ENCODE peak calls at places on chromosomes 3 and 15, in five cellular contexts. U is WERI-Rb-1, O is left ventricle myocardium inferior, L is A549, I is cardiac muscle cell. K is an unnamed sample.

GRCh38 chr3:12897537-12898289 is 56.3 kb upstream of the RPL32 start:
- DNase-seq in U (no peak), O (no peak), L (no peak), I (no peak), K (no peak)

GRCh38 chr15:31150732-31151212 is 49.2 kb upstream of the TRPM1 start:
- DNase-seq in U (no peak), O (no peak), L (no peak), I (no peak), K (peak)

GRCh38 chr3:105039004-105039403 is 327.7 kb upstream of the ALCAM start:
- DNase-seq in U (no peak), O (no peak), L (no peak), I (no peak), K (no peak)

GRCh38 chr3:159817571-159817970 is 171.1 kb upstream of the IL12A start:
- DNase-seq in U (no peak), O (no peak), L (no peak), I (no peak), K (no peak)

GRCh38 chr3:12187448-12188327 is 29.0 kb upstream of the TIMP4 start:
- DNase-seq in U (no peak), O (peak), L (no peak), I (peak), K (peak)

GRCh38 chr15:31853370-31853769 is 176.9 kb upstream of the CHRNA7 start:
- DNase-seq in U (no peak), O (no peak), L (no peak), I (no peak), K (no peak)

GRCh38 chr3:71580636-71581215 is 2.8 kb downstream of the FOXP1 start:
- DNase-seq in U (no peak), O (no peak), L (no peak), I (no peak), K (no peak)

GRCh38 chr3:17891139-17891850 is 148.9 kb upstream of the TBC1D5 start:
- DNase-seq in U (no peak), O (no peak), L (no peak), I (no peak), K (no peak)

GRCh38 chr15:98121957-98122356 is 161.5 kb downstream of the ARRDC4 start:
- DNase-seq in U (no peak), O (no peak), L (no peak), I (no peak), K (no peak)

GRCh38 chr15:92623435-92623834 is 32.1 kb downstream of the FAM174B start:
- DNase-seq in U (peak), O (no peak), L (no peak), I (no peak), K (no peak)

GRCh38 chr3:187713504-187713903 is 11.1 kb upstream of the RTP2 start:
- DNase-seq in U (no peak), O (no peak), L (no peak), I (peak), K (no peak)

GRCh38 chr15:55789066-55789660 is 46.2 kb upstream of the PRTG start:
- DNase-seq in U (peak), O (peak), L (no peak), I (no peak), K (peak)

GRCh38 chr3:47652142-47652541 is 73.5 kb upstream of the CSPG5 start:
- DNase-seq in U (no peak), O (no peak), L (no peak), I (no peak), K (no peak)

GRCh38 chr3:116614795-116615362 is 94.7 kb upstream of the TUSC7 start:
- DNase-seq in U (no peak), O (no peak), L (peak), I (peak), K (no peak)

GRCh38 chr3:191401775-191402357 is 59.1 kb upstream of the PYDC2 start:
- DNase-seq in U (peak), O (no peak), L (no peak), I (no peak), K (no peak)

GRCh38 chr15:66483131-66483566 is 14.4 kb downstream of the SNAPC5 start:
- DNase-seq in U (no peak), O (no peak), L (no peak), I (peak), K (no peak)

GRCh38 chr3:69324362-69325025 is 61.4 kb downstream of the FRMD4B start:
- DNase-seq in U (peak), O (no peak), L (no peak), I (no peak), K (peak)

GRCh38 chr3:190605385-190605784 is 91.5 kb downstream of the IL1RAP start:
- DNase-seq in U (no peak), O (no peak), L (no peak), I (no peak), K (no peak)

GRCh38 chr3:136990826-136991225 is 33.0 kb downstream of the IL20RB start:
- DNase-seq in U (no peak), O (no peak), L (no peak), I (no peak), K (no peak)

GRCh38 chr15:89693696-89694095 is 3.1 kb downstream of the WDR93 start:
- DNase-seq in U (no peak), O (no peak), L (no peak), I (no peak), K (no peak)

GRCh38 chr3:108590443-108590842 is 921 bp downstream of the DZIP3 start:
- DNase-seq in U (no peak), O (no peak), L (no peak), I (no peak), K (no peak)

GRCh38 chr15:96324192-96324895 is 6.2 kb upstream of the NR2F2 start:
- DNase-seq in U (no peak), O (no peak), L (no peak), I (no peak), K (no peak)

GRCh38 chr15:44087578-44088190 is 107.4 kb downstream of the FRMD5 start:
- DNase-seq in U (no peak), O (no peak), L (peak), I (peak), K (no peak)

GRCh38 chr3:194488007-194488742 is 1.4 kb upstream of the ATP13A3 start:
- DNase-seq in U (no peak), O (no peak), L (no peak), I (peak), K (peak)

GRCh38 chr15:36775209-36775608 is 195.8 kb downstream of the CDIN1 start:
- DNase-seq in U (no peak), O (no peak), L (no peak), I (no peak), K (no peak)

GRCh38 chr3:42666577-42666998 is 13.1 kb downstream of the ZBTB47 start:
- DNase-seq in U (no peak), O (no peak), L (no peak), I (no peak), K (no peak)

GRCh38 chr3:184645304-184645703 is 66.6 kb downstream of the MAGEF1 start:
- DNase-seq in U (no peak), O (no peak), L (no peak), I (peak), K (peak)

GRCh38 chr3:53084310-53085001 is 38.6 kb upstream of the SFMBT1 start:
- DNase-seq in U (no peak), O (peak), L (no peak), I (no peak), K (peak)

GRCh38 chr3:12444582-12445468 is 39.5 kb upstream of the TSEN2 start:
- DNase-seq in U (no peak), O (no peak), L (peak), I (peak), K (peak)

GRCh38 chr15:62250978-62251377 is 85.9 kb upstream of the C2CD4B start:
- DNase-seq in U (no peak), O (no peak), L (no peak), I (no peak), K (no peak)

GRCh38 chr15:62250176-62250575 is 85.1 kb upstream of the C2CD4B start:
- DNase-seq in U (peak), O (no peak), L (no peak), I (no peak), K (no peak)

GRCh38 chr15:62257991-62258390 is 92.9 kb upstream of the C2CD4B start:
- DNase-seq in U (no peak), O (no peak), L (no peak), I (no peak), K (no peak)

GRCh38 chr15:62253294-62253693 is 88.2 kb upstream of the C2CD4B start:
- DNase-seq in U (peak), O (no peak), L (no peak), I (peak), K (peak)

DNA sequence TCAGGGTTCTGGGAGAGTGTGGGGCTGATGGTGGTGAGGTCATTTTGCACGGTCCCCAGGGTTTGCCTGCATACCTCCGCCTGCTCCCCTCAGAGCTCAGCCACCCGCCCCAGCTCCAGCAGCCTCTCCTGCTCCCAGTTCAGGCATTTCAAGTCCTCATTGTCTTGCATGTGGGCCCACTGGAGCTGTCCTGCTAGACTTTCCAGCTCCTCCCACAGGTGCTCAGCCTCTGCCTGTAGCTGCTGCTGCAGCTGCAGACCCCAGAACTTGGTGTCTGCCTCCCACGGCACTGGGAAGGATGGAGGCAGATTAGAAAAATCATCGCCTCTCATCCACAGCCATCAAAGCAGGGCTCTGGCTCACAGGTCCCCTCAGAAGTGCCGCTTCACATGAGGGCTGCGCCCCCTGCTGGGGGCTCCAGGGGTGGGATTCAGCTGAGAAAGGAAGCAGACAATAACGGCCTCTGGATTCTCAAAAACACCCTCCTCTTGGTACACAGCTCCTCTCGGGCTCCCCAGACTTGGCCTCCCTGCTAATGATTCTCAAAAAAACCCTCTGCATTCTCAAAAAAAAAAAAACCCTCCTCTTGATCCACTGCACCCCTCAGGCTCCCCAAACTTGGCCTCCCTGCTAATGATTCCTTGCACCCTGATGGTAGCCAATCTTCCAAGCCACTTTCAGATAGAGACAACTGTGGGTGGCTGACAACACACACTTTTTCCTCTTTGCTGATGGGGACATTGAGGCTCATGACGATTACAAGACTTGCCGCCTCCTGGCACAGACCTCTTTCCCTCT is 89.3 kb upstream of the C2CD4B start:
- DNase-seq in U (peak), O (peak), L (peak), I (peak), K (peak)
- TF ChIP-seq CTCF in U (peak), O (peak), L (peak), I (peak), K (peak)

GRCh38 chr15:22960126-22960525 is 20.0 kb downstream of the CYFIP1 start:
- DNase-seq in U (no peak), O (no peak), L (no peak), I (no peak), K (no peak)

GRCh38 chr15:22962611-22963010 is 17.6 kb downstream of the CYFIP1 start:
- DNase-seq in U (no peak), O (no peak), L (no peak), I (no peak), K (no peak)

GRCh38 chr15:22960587-22960986 is 19.6 kb downstream of the CYFIP1 start:
- DNase-seq in U (no peak), O (no peak), L (no peak), I (no peak), K (no peak)

GRCh38 chr15:22963546-22964125 is 16.5 kb downstream of the CYFIP1 start:
- DNase-seq in U (no peak), O (no peak), L (no peak), I (no peak), K (no peak)

GRCh38 chr15:22961661-22962221 is 18.4 kb downstream of the CYFIP1 start:
- DNase-seq in U (no peak), O (no peak), L (no peak), I (peak), K (no peak)
- H3K27ac ChIP-seq in U (no peak), O (peak), L (no peak), I (no peak), K (no peak)

GRCh38 chr3:33664195-33664594 is 53.9 kb downstream of the CLASP2 start:
- DNase-seq in U (no peak), O (no peak), L (no peak), I (peak), K (no peak)

GRCh38 chr3:33658039-33658438 is 60.0 kb downstream of the CLASP2 start:
- DNase-seq in U (no peak), O (no peak), L (no peak), I (no peak), K (no peak)

GRCh38 chr3:33658971-33659848 is 58.8 kb downstream of the CLASP2 start:
- DNase-seq in U (peak), O (peak), L (peak), I (peak), K (peak)

GRCh38 chr3:33663042-33663441 is 55.0 kb downstream of the CLASP2 start:
- DNase-seq in U (no peak), O (no peak), L (no peak), I (no peak), K (no peak)

GRCh38 chr3:33660035-33660434 is 58.0 kb downstream of the CLASP2 start:
- DNase-seq in U (no peak), O (no peak), L (no peak), I (no peak), K (no peak)
- H3K4me3 ChIP-seq in U (peak), O (peak), L (no peak), I (peak), K (peak)

GRCh38 chr3:30671527-30672286 is 65.3 kb downstream of the TGFBR2 start:
- DNase-seq in U (no peak), O (no peak), L (no peak), I (no peak), K (no peak)
- TF ChIP-seq CTCF in U (no peak), O (no peak), L (no peak), I (no peak), K (no peak)

DNA sequence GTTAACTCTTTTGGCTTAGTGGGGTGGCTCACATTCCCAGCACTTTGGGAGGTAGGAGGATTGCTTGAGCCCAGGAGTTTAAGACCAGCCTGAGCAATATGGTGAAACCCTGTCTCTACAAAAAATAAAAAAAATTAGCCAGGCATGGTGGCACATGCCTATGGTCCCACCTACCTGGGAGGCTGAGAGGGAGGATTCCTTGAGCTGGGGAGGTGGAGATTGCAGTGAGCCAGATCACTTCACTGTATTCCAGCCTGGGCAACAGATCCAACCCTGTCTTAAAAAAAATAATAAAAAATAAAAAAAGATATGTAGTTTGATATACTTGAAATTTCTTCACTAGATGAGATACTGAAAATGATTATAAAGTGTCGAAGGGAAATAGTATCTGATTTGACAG is 178.8 kb downstream of the TCF12 start:
- DNase-seq in U (no peak), O (no peak), L (no peak), I (no peak), K (no peak)
- H3K27ac ChIP-seq in U (no peak), O (no peak), L (no peak), I (no peak), K (no peak)

GRCh38 chr3:147394168-147394941 is 12.0 kb downstream of the ZIC4 start:
- DNase-seq in U (no peak), O (no peak), L (no peak), I (no peak), K (peak)
- H3K4me3 ChIP-seq in U (peak), O (peak), L (no peak), I (no peak), K (peak)

GRCh38 chr3:142866841-142867631 is 21.8 kb downstream of the PCOLCE2 start:
- DNase-seq in U (peak), O (no peak), L (no peak), I (no peak), K (peak)
- TF ChIP-seq CTCF in U (no peak), O (no peak), L (no peak), I (no peak), K (peak)